ENCODE peak calls at places on chromosomes 5 and 9, in six cellular contexts. One of them, this sample, is unnamed.

GRCh38 chr5:170388818-170389217 is 349 bp downstream of the KCNMB1 start:
- DNase-seq in kidney tubule cell: no peak
- DNase-seq in small intestine: no peak
- DNase-seq in EL: no peak
- DNase-seq in occipital lobe: no peak
- DNase-seq in HCT116: no peak
- DNase-seq in this sample: no peak

GRCh38 chr5:163964650-163965049 is 459.2 kb downstream of the MAT2B start:
- DNase-seq in kidney tubule cell: no peak
- DNase-seq in small intestine: no peak
- DNase-seq in EL: no peak
- DNase-seq in occipital lobe: no peak
- DNase-seq in HCT116: no peak
- DNase-seq in this sample: no peak

GRCh38 chr9:128828267-128828666 is 1.3 kb downstream of the SPOUT1 start:
- DNase-seq in kidney tubule cell: no peak
- DNase-seq in small intestine: no peak
- DNase-seq in EL: no peak
- DNase-seq in occipital lobe: no peak
- DNase-seq in HCT116: no peak
- DNase-seq in this sample: no peak

GRCh38 chr9:134635431-134636141 is 6.0 kb upstream of the COL5A1 start:
- DNase-seq in kidney tubule cell: no peak
- DNase-seq in small intestine: no peak
- DNase-seq in EL: no peak
- DNase-seq in occipital lobe: no peak
- DNase-seq in HCT116: no peak
- DNase-seq in this sample: no peak

GRCh38 chr9:116267021-116267420 is 113.4 kb downstream of the PAPPA start:
- DNase-seq in kidney tubule cell: no peak
- DNase-seq in small intestine: no peak
- DNase-seq in EL: peak
- DNase-seq in occipital lobe: no peak
- DNase-seq in HCT116: no peak
- DNase-seq in this sample: peak

GRCh38 chr9:14179449-14179848 is 134.5 kb downstream of the NFIB start:
- DNase-seq in kidney tubule cell: peak
- DNase-seq in small intestine: peak
- DNase-seq in EL: no peak
- DNase-seq in occipital lobe: no peak
- DNase-seq in HCT116: peak
- DNase-seq in this sample: no peak

GRCh38 chr5:42745856-42746255 is 10.8 kb upstream of the CCDC152 start:
- DNase-seq in kidney tubule cell: no peak
- DNase-seq in small intestine: no peak
- DNase-seq in EL: no peak
- DNase-seq in occipital lobe: no peak
- DNase-seq in HCT116: no peak
- DNase-seq in this sample: no peak

GRCh38 chr5:78561261-78561660 is 87.3 kb downstream of the LHFPL2 start:
- DNase-seq in kidney tubule cell: no peak
- DNase-seq in small intestine: no peak
- DNase-seq in EL: no peak
- DNase-seq in occipital lobe: no peak
- DNase-seq in HCT116: no peak
- DNase-seq in this sample: no peak

GRCh38 chr5:53416144-53416730 is 64.2 kb upstream of the FST start:
- DNase-seq in kidney tubule cell: no peak
- DNase-seq in small intestine: no peak
- DNase-seq in EL: no peak
- DNase-seq in occipital lobe: no peak
- DNase-seq in HCT116: peak
- DNase-seq in this sample: no peak

GRCh38 chr9:134024393-134024792 is 888 bp upstream of the BRD3OS start:
- DNase-seq in kidney tubule cell: no peak
- DNase-seq in small intestine: no peak
- DNase-seq in EL: no peak
- DNase-seq in occipital lobe: no peak
- DNase-seq in HCT116: no peak
- DNase-seq in this sample: no peak

GRCh38 chr5:43609752-43610151 is 6.8 kb downstream of the NNT start:
- DNase-seq in kidney tubule cell: peak
- DNase-seq in small intestine: no peak
- DNase-seq in EL: no peak
- DNase-seq in occipital lobe: no peak
- DNase-seq in HCT116: no peak
- DNase-seq in this sample: no peak

GRCh38 chr5:68529581-68529980 is 314.0 kb downstream of the PIK3R1 start:
- DNase-seq in kidney tubule cell: peak
- DNase-seq in small intestine: no peak
- DNase-seq in EL: peak
- DNase-seq in occipital lobe: no peak
- DNase-seq in HCT116: no peak
- DNase-seq in this sample: no peak

GRCh38 chr5:9348296-9348996 is 197.4 kb downstream of the SEMA5A start:
- DNase-seq in kidney tubule cell: peak
- DNase-seq in small intestine: peak
- DNase-seq in EL: peak
- DNase-seq in occipital lobe: no peak
- DNase-seq in HCT116: no peak
- DNase-seq in this sample: no peak

GRCh38 chr5:101915559-101915958 is 380.5 kb downstream of the SLCO4C1 start:
- DNase-seq in kidney tubule cell: no peak
- DNase-seq in small intestine: no peak
- DNase-seq in EL: no peak
- DNase-seq in occipital lobe: no peak
- DNase-seq in HCT116: no peak
- DNase-seq in this sample: peak

GRCh38 chr9:108257387-108257786 is 598.4 kb downstream of the ACTL7B start:
- DNase-seq in kidney tubule cell: no peak
- DNase-seq in small intestine: no peak
- DNase-seq in EL: no peak
- DNase-seq in occipital lobe: no peak
- DNase-seq in HCT116: no peak
- DNase-seq in this sample: no peak

GRCh38 chr9:1869843-1870242 is 145.3 kb upstream of the SMARCA2 start:
- DNase-seq in kidney tubule cell: peak
- DNase-seq in small intestine: peak
- DNase-seq in EL: peak
- DNase-seq in occipital lobe: no peak
- DNase-seq in HCT116: peak
- DNase-seq in this sample: no peak

GRCh38 chr9:131739988-131740648 is at the start of gene RAPGEF1:
- DNase-seq in kidney tubule cell: peak
- DNase-seq in small intestine: peak
- DNase-seq in EL: peak
- DNase-seq in occipital lobe: peak
- DNase-seq in HCT116: no peak
- DNase-seq in this sample: no peak

GRCh38 chr5:137453476-137454080 is 45.5 kb downstream of the SPOCK1 start:
- DNase-seq in kidney tubule cell: peak
- DNase-seq in small intestine: peak
- DNase-seq in EL: peak
- DNase-seq in occipital lobe: no peak
- DNase-seq in HCT116: peak
- DNase-seq in this sample: no peak

GRCh38 chr9:103755441-103755840 is 338.7 kb upstream of the SMC2 start:
- DNase-seq in kidney tubule cell: no peak
- DNase-seq in small intestine: no peak
- DNase-seq in EL: no peak
- DNase-seq in occipital lobe: no peak
- DNase-seq in HCT116: no peak
- DNase-seq in this sample: no peak

GRCh38 chr5:169979871-169980270 is 424 bp downstream of the INSYN2B start:
- DNase-seq in kidney tubule cell: no peak
- DNase-seq in small intestine: no peak
- DNase-seq in EL: no peak
- DNase-seq in occipital lobe: no peak
- DNase-seq in HCT116: no peak
- DNase-seq in this sample: no peak

GRCh38 chr5:170216262-170216864 is 16.4 kb upstream of the C5orf58 start:
- DNase-seq in kidney tubule cell: peak
- DNase-seq in small intestine: no peak
- DNase-seq in EL: peak
- DNase-seq in occipital lobe: no peak
- DNase-seq in HCT116: peak
- DNase-seq in this sample: no peak

GRCh38 chr9:128485414-128485855 is 19.1 kb upstream of the GLE1 start:
- DNase-seq in kidney tubule cell: no peak
- DNase-seq in small intestine: no peak
- DNase-seq in EL: no peak
- DNase-seq in occipital lobe: no peak
- DNase-seq in HCT116: no peak
- DNase-seq in this sample: no peak

GRCh38 chr5:128038641-128039040 is 44.9 kb upstream of the SLC12A2 start:
- DNase-seq in kidney tubule cell: peak
- DNase-seq in small intestine: peak
- DNase-seq in EL: peak
- DNase-seq in occipital lobe: no peak
- DNase-seq in HCT116: peak
- DNase-seq in this sample: no peak

GRCh38 chr5:157312492-157312891 is 46.6 kb downstream of the CYFIP2 start:
- DNase-seq in kidney tubule cell: peak
- DNase-seq in small intestine: peak
- DNase-seq in EL: peak
- DNase-seq in occipital lobe: no peak
- DNase-seq in HCT116: peak
- DNase-seq in this sample: peak

GRCh38 chr9:132409828-132410528 is at the start of gene CFAP77:
- DNase-seq in kidney tubule cell: peak
- DNase-seq in small intestine: peak
- DNase-seq in EL: peak
- DNase-seq in occipital lobe: no peak
- DNase-seq in HCT116: peak
- DNase-seq in this sample: no peak

GRCh38 chr5:95075079-95075478 is 209.8 kb downstream of the MCTP1 start:
- DNase-seq in kidney tubule cell: no peak
- DNase-seq in small intestine: no peak
- DNase-seq in EL: no peak
- DNase-seq in occipital lobe: no peak
- DNase-seq in HCT116: no peak
- DNase-seq in this sample: no peak

GRCh38 chr9:95570646-95571045 is 53.9 kb upstream of the PTCH1 start:
- DNase-seq in kidney tubule cell: no peak
- DNase-seq in small intestine: no peak
- DNase-seq in EL: peak
- DNase-seq in occipital lobe: no peak
- DNase-seq in HCT116: no peak
- DNase-seq in this sample: no peak

GRCh38 chr5:62790348-62790747 is 211.7 kb downstream of the LRRC70 start:
- DNase-seq in kidney tubule cell: no peak
- DNase-seq in small intestine: no peak
- DNase-seq in EL: no peak
- DNase-seq in occipital lobe: no peak
- DNase-seq in HCT116: no peak
- DNase-seq in this sample: peak

GRCh38 chr5:170431571-170431970 is 42.4 kb upstream of the KCNMB1 start:
- DNase-seq in kidney tubule cell: no peak
- DNase-seq in small intestine: no peak
- DNase-seq in EL: no peak
- DNase-seq in occipital lobe: no peak
- DNase-seq in HCT116: no peak
- DNase-seq in this sample: no peak

GRCh38 chr9:24342457-24342856 is 203.2 kb downstream of the IZUMO3 start:
- DNase-seq in kidney tubule cell: no peak
- DNase-seq in small intestine: no peak
- DNase-seq in EL: no peak
- DNase-seq in occipital lobe: no peak
- DNase-seq in HCT116: no peak
- DNase-seq in this sample: no peak

GRCh38 chr9:29144476-29144875 is 1571.2 kb upstream of the C9orf72 start:
- DNase-seq in kidney tubule cell: no peak
- DNase-seq in small intestine: no peak
- DNase-seq in EL: no peak
- DNase-seq in occipital lobe: no peak
- DNase-seq in HCT116: no peak
- DNase-seq in this sample: no peak